ENCODE peak calls at places on chromosomes 5 and 9, in seven cellular contexts. U, N, T, Q, M, D and X are unnamed samples.

GRCh38 chr5:16457853-16458252 is 7.7 kb downstream of the ZNF622 start:
- DNase-seq in U (no peak), N (no peak), D (peak), Q (no peak), M (no peak), T (no peak), X (no peak)

GRCh38 chr5:88979244-88979643 is 96.3 kb upstream of the MEF2C start:
- DNase-seq in U (no peak), N (no peak), M (no peak), D (peak), Q (no peak), T (no peak), X (no peak)

GRCh38 chr9:96020822-96021615 is 145.5 kb downstream of the ERCC6L2 start:
- DNase-seq in D (no peak), N (peak), Q (peak), M (no peak), T (peak), U (no peak), X (no peak)

GRCh38 chr5:15634771-15635347 is 134.9 kb downstream of the FBXL7 start:
- DNase-seq in D (no peak), U (no peak), Q (no peak), N (no peak), T (no peak), M (peak), X (no peak)

GRCh38 chr9:72363908-72364678 is 915 bp downstream of the ZFAND5 start:
- DNase-seq in Q (no peak), T (peak), U (peak), D (peak), N (peak), M (no peak), X (peak)

GRCh38 chr5:172766287-172767104 is 4.5 kb downstream of the DUSP1 start:
- DNase-seq in U (peak), T (no peak), D (peak), M (peak), N (no peak), Q (no peak), X (peak)

GRCh38 chr5:174071484-174071883 is 26.0 kb downstream of the NSG2 start:
- DNase-seq in D (no peak), U (no peak), M (no peak), N (no peak), Q (no peak), T (no peak), X (no peak)

GRCh38 chr5:55535199-55535905 is 588 bp upstream of the PLPP1 start:
- DNase-seq in M (no peak), U (no peak), Q (no peak), T (no peak), N (no peak), D (no peak), X (no peak)

GRCh38 chr5:38994329-38994927 is 79.8 kb downstream of the RICTOR start:
- DNase-seq in M (peak), D (peak), N (no peak), U (no peak), T (no peak), Q (peak), X (peak)

GRCh38 chr5:154038241-154038603 is 488 bp downstream of the FAM114A2 start:
- DNase-seq in Q (no peak), D (peak), U (peak), N (no peak), T (no peak), M (peak), X (peak)

GRCh38 chr5:149265559-149265958 is 6.1 kb upstream of the AFAP1L1 start:
- DNase-seq in T (no peak), D (peak), U (no peak), M (peak), Q (peak), N (no peak), X (peak)